ENCODE peak calls at places on chromosomes 1 and 21, in seven cellular contexts. H is heart right ventricle, G is tibial nerve, I is body of pancreas, L is brain microvascular endothelial cell, Z is fibroblast of lung, R is RWPE1. A is an unnamed sample.

GRCh38 chr1:83064589-83065242 is 934.2 kb downstream of the TTLL7 start:
- DNase-seq in H (no peak), I (no peak), R (no peak), Z (peak), G (no peak), L (no peak), A (no peak)

GRCh38 chr1:1567831-1568380 is 6.8 kb downstream of the SSU72 start:
- DNase-seq in R (no peak), L (no peak), Z (peak), H (no peak), I (no peak), G (no peak), A (no peak)

GRCh38 chr1:59026472-59026948 is 242.7 kb upstream of the JUN start:
- DNase-seq in Z (peak), H (no peak), G (no peak), L (no peak), R (no peak), I (no peak), A (no peak)

GRCh38 chr1:167447521-167448136 is 70.7 kb downstream of the CD247 start:
- DNase-seq in Z (no peak), R (no peak), G (no peak), H (no peak), I (peak), L (no peak), A (peak)

GRCh38 chr1:182317489-182318180 is 74.0 kb downstream of the GLUL start:
- DNase-seq in I (peak), Z (no peak), R (no peak), L (no peak), H (no peak), G (no peak), A (no peak)

GRCh38 chr1:5645135-5645399 is 347.2 kb downstream of the NPHP4 start:
- DNase-seq in Z (no peak), R (no peak), H (no peak), L (no peak), G (no peak), I (no peak), A (no peak)

GRCh38 chr1:10387611-10388386 is 11.1 kb upstream of the PGD start:
- DNase-seq in L (peak), Z (peak), I (peak), H (peak), G (no peak), R (peak), A (peak)

GRCh38 chr1:182629674-182630073 is 25.5 kb upstream of the RGS16 start:
- DNase-seq in L (no peak), Z (no peak), R (no peak), G (no peak), I (no peak), H (no peak), A (no peak)

GRCh38 chr1:111729271-111729921 is 9.8 kb downstream of the INKA2 start:
- DNase-seq in G (no peak), R (no peak), L (no peak), I (no peak), H (peak), Z (no peak), A (no peak)

GRCh38 chr1:61247881-61248752 is 165.8 kb downstream of the NFIA start:
- DNase-seq in R (no peak), H (no peak), L (no peak), I (no peak), Z (no peak), G (no peak), A (no peak)

GRCh38 chr1:2907051-2907450 is 105.6 kb upstream of the TTC34 start:
- DNase-seq in Z (no peak), L (no peak), I (no peak), H (no peak), R (no peak), G (no peak), A (no peak)

GRCh38 chr1:240004086-240004749 is 87.5 kb upstream of the FMN2 start:
- DNase-seq in I (peak), Z (peak), L (no peak), R (peak), G (no peak), H (no peak), A (peak)

GRCh38 chr1:8411803-8412182 is 93.9 kb downstream of the SLC45A1 start:
- DNase-seq in L (no peak), I (no peak), R (no peak), H (no peak), Z (no peak), G (no peak), A (no peak)

GRCh38 chr1:64686828-64687724 is 57.8 kb upstream of the RAVER2 start:
- DNase-seq in I (peak), Z (peak), L (peak), G (no peak), R (peak), H (no peak), A (peak)

GRCh38 chr1:110281363-110282290 is 57.5 kb upstream of the RBM15 start:
- DNase-seq in Z (no peak), L (no peak), H (no peak), I (no peak), R (no peak), G (no peak), A (no peak)

GRCh38 chr21:42122808-42123207 is 51.7 kb downstream of the UMODL1 start:
- DNase-seq in I (no peak), G (no peak), H (no peak), L (no peak), R (no peak), Z (no peak), A (no peak)

GRCh38 chr1:90394247-90394646 is 322.9 kb downstream of the BARHL2 start:
- DNase-seq in R (no peak), G (no peak), Z (no peak), I (no peak), L (no peak), H (no peak), A (peak)

GRCh38 chr1:215636258-215636965 is 69.3 kb downstream of the KCTD3 start:
- DNase-seq in L (no peak), Z (peak), R (no peak), H (no peak), I (no peak), G (peak), A (peak)

GRCh38 chr1:39268112-39268581 is 63.7 kb downstream of the MACF1 start:
- DNase-seq in R (no peak), I (peak), L (peak), H (no peak), G (no peak), Z (peak), A (peak)

GRCh38 chr1:89451011-89451410 is 73.6 kb upstream of the LRRC8B start:
- DNase-seq in H (no peak), I (no peak), G (no peak), R (no peak), L (no peak), Z (no peak), A (no peak)

GRCh38 chr1:61641578-61642336 is 83.2 kb downstream of the TM2D1 start:
- DNase-seq in H (peak), L (peak), I (peak), Z (peak), G (peak), R (peak), A (peak)

GRCh38 chr21:42113926-42114409 is 42.9 kb downstream of the UMODL1 start:
- DNase-seq in I (no peak), R (peak), Z (no peak), H (no peak), L (no peak), G (no peak), A (peak)

GRCh38 chr1:39272791-39273071 is 68.2 kb downstream of the MACF1 start:
- DNase-seq in Z (no peak), L (no peak), R (no peak), H (no peak), G (no peak), I (no peak), A (no peak)

GRCh38 chr1:10606070-10606469 is 131.3 kb downstream of the PEX14 start:
- DNase-seq in I (no peak), R (no peak), H (no peak), L (no peak), G (no peak), Z (no peak), A (no peak)

GRCh38 chr21:45454081-45454923 is 49.3 kb downstream of the COL18A1 start:
- DNase-seq in H (peak), Z (peak), R (no peak), G (no peak), I (no peak), L (no peak), A (no peak)

GRCh38 chr1:111745670-111746613 is 6.7 kb upstream of the INKA2 start:
- DNase-seq in R (no peak), H (no peak), L (no peak), I (no peak), Z (no peak), G (no peak), A (no peak)

GRCh38 chr21:14957836-14958235 is 107.0 kb downstream of the NRIP1 start:
- DNase-seq in G (no peak), R (no peak), Z (no peak), L (no peak), I (no peak), H (no peak), A (no peak)

GRCh38 chr1:109281680-109282496 is 1.1 kb downstream of the PSRC1 start:
- DNase-seq in L (no peak), R (no peak), I (no peak), H (no peak), G (no peak), Z (peak), A (no peak)

GRCh38 chr21:23853796-23854379 is 1753.4 kb downstream of the MRPL39 start:
- DNase-seq in Z (peak), G (no peak), R (peak), L (peak), I (no peak), H (no peak), A (peak)

GRCh38 chr1:117166076-117166475 is 44.5 kb upstream of the TRIM45 start:
- DNase-seq in L (peak), G (no peak), Z (peak), R (no peak), I (no peak), H (no peak), A (peak)

GRCh38 chr1:54665852-54666251 is 24.3 kb downstream of the MROH7 start:
- DNase-seq in G (no peak), Z (no peak), H (no peak), L (no peak), R (no peak), I (no peak), A (no peak)

GRCh38 chr1:214448536-214448935 is 102.9 kb downstream of the PTPN14 start:
- DNase-seq in G (no peak), R (no peak), I (no peak), Z (no peak), H (no peak), L (no peak), A (no peak)

GRCh38 chr1:201295861-201296260 is 12.6 kb downstream of the PKP1 start:
- DNase-seq in G (no peak), R (peak), H (no peak), I (no peak), Z (peak), L (peak), A (peak)

GRCh38 chr1:18557621-18558465 is 72.8 kb upstream of the PAX7 start:
- DNase-seq in R (no peak), Z (no peak), H (no peak), L (no peak), I (peak), G (no peak), A (peak)

GRCh38 chr1:21175324-21175669 is 1.4 kb downstream of the EIF4G3 start:
- DNase-seq in R (no peak), I (peak), G (no peak), H (no peak), L (peak), Z (peak), A (peak)

GRCh38 chr1:225431081-225431863 is 3.4 kb upstream of the LBR start:
- DNase-seq in H (no peak), Z (no peak), G (no peak), R (no peak), I (no peak), L (no peak), A (no peak)

GRCh38 chr1:173255214-173255813 is 48.2 kb upstream of the TNFSF4 start:
- DNase-seq in R (peak), G (no peak), H (no peak), I (peak), L (peak), Z (peak), A (peak)

DNA sequence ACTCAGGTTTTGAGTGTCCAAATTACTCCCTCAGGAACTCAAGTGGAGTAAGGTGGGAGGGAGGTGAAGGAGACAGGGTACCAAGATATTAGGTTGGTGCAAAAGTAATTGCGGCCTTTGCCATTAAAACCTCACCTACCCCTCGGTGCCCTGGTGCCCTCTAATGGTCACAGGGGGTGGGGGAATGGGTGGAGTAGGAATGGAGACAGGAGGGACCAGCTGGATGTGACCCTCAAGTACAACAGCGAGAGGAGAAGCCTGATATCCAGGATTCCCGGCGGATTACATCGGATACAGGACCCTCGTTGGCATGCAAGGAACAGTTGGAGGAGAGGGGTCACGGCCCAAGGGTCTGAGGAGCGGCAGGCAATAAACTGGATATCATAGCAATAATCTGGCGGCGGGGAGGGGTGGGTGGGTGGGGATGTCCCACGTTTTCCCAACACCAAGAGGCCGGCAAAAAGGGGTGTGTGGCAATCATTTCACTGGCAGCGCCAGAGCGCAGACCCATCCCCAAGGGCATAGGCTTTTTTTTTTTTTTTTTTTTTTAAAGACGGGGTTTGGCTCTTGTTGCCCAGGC is 4.3 kb upstream of the ZBTB7B start:
- DNase-seq in G (no peak), H (no peak), Z (no peak), R (no peak), I (no peak), L (no peak), A (no peak)
- TF ChIP-seq CTCF in G (no peak), H (no peak), Z (no peak), R (no peak), I (no peak), L (peak), A (peak)

GRCh38 chr1:44294588-44295007 is 60.5 kb downstream of the ERI3 start:
- DNase-seq in I (peak), H (no peak), L (peak), Z (peak), R (no peak), G (peak), A (peak)
- TF ChIP-seq CTCF in I (no peak), H (no peak), L (peak), Z (peak), R (no peak), G (no peak), A (no peak)

DNA sequence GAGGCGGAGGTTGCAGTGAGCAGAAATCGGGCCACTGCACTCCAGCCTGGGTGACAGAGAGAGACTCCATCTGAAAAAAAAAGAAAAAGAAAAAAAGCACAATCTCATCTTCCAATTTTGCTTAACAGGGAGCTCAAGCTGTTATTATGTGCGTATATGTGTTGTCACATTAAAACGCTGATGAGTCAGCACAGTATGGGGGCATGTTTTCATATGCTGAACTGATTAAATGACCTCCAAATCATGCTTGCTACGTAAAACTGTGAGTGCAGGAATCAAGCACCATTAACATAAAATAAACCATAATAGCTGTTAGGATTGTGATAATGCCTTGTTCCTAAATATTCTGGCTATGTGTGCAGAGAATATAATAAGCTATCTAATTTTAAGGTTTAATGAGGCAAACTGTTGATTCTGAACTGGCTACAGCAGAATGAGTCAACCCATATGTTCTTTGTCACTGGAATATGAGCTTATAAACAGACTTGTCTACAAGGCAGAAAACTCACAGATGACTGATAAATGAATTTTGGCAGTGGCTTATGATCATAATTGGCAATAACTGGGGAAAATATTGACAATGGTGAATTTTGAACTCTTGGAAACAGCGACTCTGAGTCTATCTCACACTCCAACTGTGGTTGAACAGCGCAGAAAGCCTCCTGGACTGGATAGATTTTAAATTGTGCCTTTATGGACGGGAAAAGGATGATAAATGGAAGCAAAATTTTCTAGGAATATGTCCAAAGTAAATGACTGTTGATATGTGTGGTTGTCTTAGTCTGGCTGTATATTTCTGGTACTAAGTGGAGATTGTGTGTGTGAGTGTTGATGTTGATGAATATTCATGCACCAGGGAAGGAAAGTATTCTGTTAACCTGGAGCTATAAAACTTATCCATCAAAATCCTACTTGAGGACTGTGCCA is 75.4 kb downstream of the VCAM1 start:
- DNase-seq in L (peak), R (no peak), Z (peak), I (no peak), G (no peak), H (no peak), A (peak)
- TF ChIP-seq CTCF in L (no peak), R (no peak), Z (no peak), I (no peak), G (no peak), H (no peak), A (no peak)

GRCh38 chr1:28893403-28894102 is 20.8 kb upstream of the EPB41 start:
- DNase-seq in H (no peak), R (no peak), I (no peak), L (peak), Z (no peak), G (no peak), A (peak)
- TF ChIP-seq CTCF in H (no peak), R (no peak), I (no peak), L (peak), Z (peak), G (no peak), A (peak)